ENCODE peak calls at places on chromosomes 4 and X, in seven cellular contexts. G, C, I, B, T, A and H are unnamed samples.

GRCh38 chr4:72136429-72136828 is 104.6 kb downstream of the NPFFR2 start:
- DNase-seq in B (no peak), A (peak), C (no peak), I (no peak), G (no peak), T (no peak), H (no peak)

GRCh38 chr4:99300934-99301333 is 10.1 kb upstream of the ADH1A start:
- DNase-seq in G (no peak), I (no peak), B (no peak), C (no peak), A (no peak), T (no peak), H (no peak)

GRCh38 chr4:128957459-128957858 is 135.9 kb downstream of the SCLT1 start:
- DNase-seq in C (no peak), A (no peak), I (no peak), T (no peak), G (no peak), B (no peak), H (no peak)

GRCh38 chr4:111323916-111324315 is 701.0 kb upstream of the PITX2 start:
- DNase-seq in B (no peak), G (no peak), T (no peak), C (no peak), A (no peak), I (no peak), H (no peak)

GRCh38 chrX:115960440-115961084 is 210.0 kb upstream of the AGTR2 start:
- DNase-seq in I (no peak), B (no peak), A (no peak), T (no peak), C (no peak), G (no peak), H (no peak)

GRCh38 chr4:624705-625590 is at the start of gene PDE6B:
- DNase-seq in A (peak), C (no peak), T (no peak), I (no peak), B (no peak), G (no peak), H (no peak)

GRCh38 chr4:106034205-106034604 is 138.9 kb downstream of the NPNT start:
- DNase-seq in G (no peak), T (no peak), B (no peak), A (no peak), I (no peak), C (no peak), H (no peak)

GRCh38 chrX:12447448-12448154 is 309.3 kb downstream of the FRMPD4 start:
- DNase-seq in C (no peak), B (no peak), I (no peak), T (no peak), A (no peak), G (no peak), H (no peak)

GRCh38 chr4:141669501-141669900 is 33.1 kb downstream of the IL15 start:
- DNase-seq in T (no peak), A (no peak), I (no peak), C (no peak), G (no peak), B (no peak), H (no peak)

DNA sequence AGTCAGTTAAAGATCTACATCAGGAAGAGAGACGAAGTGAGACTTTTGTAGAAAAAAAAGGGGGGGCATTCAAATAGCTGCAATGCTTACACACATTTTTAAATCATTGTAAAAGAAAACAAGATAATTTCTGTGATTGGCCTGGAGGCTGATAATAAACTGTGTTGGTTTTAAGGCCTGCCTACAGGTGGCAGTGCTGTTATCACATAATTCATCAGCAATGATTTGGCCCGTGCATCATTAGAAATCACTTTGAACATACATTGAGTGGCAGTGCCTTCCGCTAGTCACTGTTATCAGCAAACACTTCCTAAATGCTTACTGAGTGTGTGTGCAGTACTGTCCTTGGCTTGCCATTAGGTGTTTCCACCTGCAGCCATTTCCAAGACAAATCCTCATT is 831.9 kb downstream of the TRIML1 start:
- DNase-seq in A (no peak), B (no peak), I (no peak), G (no peak), C (no peak), T (no peak), H (no peak)
- TF ChIP-seq CTCF in A (peak), B (no peak), I (no peak), G (peak), C (no peak), T (no peak), H (no peak)

GRCh38 chr4:7462509-7462971 is 27.8 kb upstream of the PSAPL1 start:
- DNase-seq in B (peak), A (peak), I (no peak), C (no peak), G (no peak), T (no peak), H (no peak)
- TF ChIP-seq CTCF in B (peak), A (peak), I (no peak), C (peak), G (no peak), T (peak), H (no peak)

GRCh38 chr4:83708500-83709175 is 172.7 kb downstream of the GPAT3 start:
- DNase-seq in T (no peak), G (no peak), A (peak), C (no peak), I (no peak), B (no peak), H (no peak)

GRCh38 chr4:83704786-83705185 is 168.9 kb downstream of the GPAT3 start:
- DNase-seq in C (no peak), I (no peak), B (no peak), A (no peak), G (no peak), T (no peak), H (no peak)

GRCh38 chr4:83709627-83710026 is 173.7 kb downstream of the GPAT3 start:
- DNase-seq in B (no peak), T (no peak), A (no peak), G (no peak), C (no peak), I (no peak), H (no peak)
- TF ChIP-seq CTCF in B (no peak), T (no peak), A (no peak), G (no peak), C (no peak), I (no peak), H (no peak)

DNA sequence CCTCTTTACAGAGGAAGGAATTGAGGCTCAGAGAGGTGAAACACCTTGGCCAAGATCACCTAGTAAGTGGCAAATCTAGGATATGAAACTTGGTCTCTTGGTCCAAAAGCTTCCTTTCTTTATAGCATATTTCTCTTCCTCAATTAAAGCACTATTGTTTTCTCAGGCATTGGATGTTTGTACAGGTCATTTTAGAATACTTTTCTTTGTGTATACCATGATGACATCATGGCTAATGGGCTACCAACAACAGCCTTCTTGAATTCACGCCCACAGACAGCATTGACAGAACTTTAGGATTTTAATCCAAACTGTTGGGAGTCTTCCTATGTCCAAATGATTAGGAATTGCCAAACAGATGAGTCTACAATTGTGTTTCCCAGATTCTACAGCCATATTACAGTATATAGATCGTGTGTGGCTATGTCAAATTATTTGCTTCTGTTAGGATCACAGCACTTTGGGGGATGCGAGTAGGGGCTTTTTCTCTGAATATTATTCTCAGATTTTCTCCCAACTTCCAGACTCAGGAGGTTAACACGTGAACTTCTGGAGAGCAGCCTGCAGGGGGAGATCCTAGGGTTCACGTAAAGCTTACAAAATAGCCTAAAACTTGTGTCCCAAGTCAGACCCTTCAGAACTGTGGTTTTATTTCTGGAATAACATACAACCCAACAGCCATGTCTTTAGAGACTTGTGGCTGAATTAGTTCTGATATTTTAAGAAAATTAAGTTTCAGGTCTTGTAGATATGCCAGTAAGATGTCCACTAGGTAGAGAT is 191.8 kb downstream of the SHROOM3 start:
- DNase-seq in G (no peak), T (no peak), B (peak), I (no peak), C (no peak), A (no peak), H (no peak)
- TF ChIP-seq CTCF in G (peak), T (no peak), B (peak), I (peak), C (peak), A (peak), H (no peak)

DNA sequence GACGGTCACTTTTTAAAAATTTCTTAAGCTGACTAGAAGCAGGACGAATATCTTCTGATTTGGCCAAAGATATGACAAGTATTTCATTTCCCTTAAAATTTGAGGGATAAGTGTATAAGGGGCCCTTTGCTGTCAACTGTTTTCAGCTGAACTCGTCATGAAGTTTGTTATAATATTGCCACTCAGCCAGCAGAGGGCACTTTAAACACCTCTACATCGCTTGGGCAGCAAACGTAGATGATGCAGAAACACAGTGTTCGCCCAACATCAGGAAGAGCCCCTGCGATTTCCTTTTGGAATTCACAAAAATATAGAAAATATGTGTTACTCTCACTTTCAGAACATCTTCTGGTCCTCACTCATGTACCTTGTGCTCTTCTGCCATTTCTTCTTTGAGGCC is 435.7 kb upstream of the FMR1 start:
- DNase-seq in A (peak), T (no peak), C (no peak), G (peak), B (peak), I (no peak), H (peak)
- TF ChIP-seq CTCF in A (peak), T (no peak), C (peak), G (peak), B (peak), I (peak), H (peak)

GRCh38 chrX:138026211-138026610 is 460.3 kb downstream of the ZIC3 start:
- DNase-seq in I (no peak), T (no peak), A (no peak), C (no peak), G (no peak), B (no peak), H (peak)
- TF ChIP-seq CTCF in I (peak), T (peak), A (peak), C (peak), G (peak), B (peak), H (peak)

GRCh38 chr4:103998752-103999151 is 279.0 kb upstream of the TACR3 start:
- DNase-seq in G (no peak), B (no peak), T (no peak), I (no peak), A (no peak), C (no peak), H (no peak)

GRCh38 chr4:103996637-103997036 is 276.9 kb upstream of the TACR3 start:
- DNase-seq in T (no peak), G (peak), A (peak), B (peak), C (no peak), I (no peak), H (no peak)

GRCh38 chr4:103994059-103994458 is 274.3 kb upstream of the TACR3 start:
- DNase-seq in A (peak), I (no peak), G (no peak), C (no peak), T (no peak), B (no peak), H (no peak)

GRCh38 chr4:103996059-103996458 is 276.3 kb upstream of the TACR3 start:
- DNase-seq in I (no peak), T (no peak), A (peak), C (no peak), B (no peak), G (no peak), H (no peak)
- TF ChIP-seq CTCF in I (no peak), T (no peak), A (peak), C (peak), B (no peak), G (peak), H (peak)